ENCODE peak calls at places on chromosomes 6 and 20, in four cellular contexts. Y is AG20443, X is H7, Z is NCI-H774. L is an unnamed sample.

GRCh38 chr20:32333988-32334885 is 23.9 kb upstream of the ASXL1 start:
- DNase-seq in Z (no peak), Y (no peak), X (no peak), L (peak; percentile 80)

GRCh38 chr6:162029873-162030576 is 697.5 kb downstream of the PRKN start:
- DNase-seq in Y (no peak), X (no peak), Z (no peak), L (no peak)

GRCh38 chr6:15997751-15998388 is 131.0 kb upstream of the MYLIP start:
- DNase-seq in Z (no peak), Y (no peak), X (no peak), L (no peak)

GRCh38 chr6:180295-180694 is 112.0 kb upstream of the DUSP22 start:
- DNase-seq in Z (no peak), Y (no peak), X (no peak), L (no peak)

GRCh38 chr6:24883618-24884017 is 52.1 kb downstream of the RIPOR2 start:
- DNase-seq in Y (peak; percentile 45), Z (no peak), X (no peak), L (peak; percentile 35)

GRCh38 chr6:47414517-47415167 is 62.9 kb upstream of the CD2AP start:
- DNase-seq in X (no peak), Z (no peak), Y (peak; percentile 45), L (no peak)

GRCh38 chr6:105560611-105561066 is 157.8 kb upstream of the PREP start:
- DNase-seq in X (no peak), Y (peak; percentile 59), Z (no peak), L (no peak)

GRCh38 chr6:43454290-43455033 is 886 bp downstream of the DLK2 start:
- DNase-seq in X (peak; percentile 95), Z (peak; percentile 57), Y (peak; percentile 94), L (peak; percentile 89)

GRCh38 chr20:57266251-57267157 is at the start of gene BMP7:
- DNase-seq in X (peak; percentile 92), Z (peak; percentile 29), Y (peak; percentile 48), L (peak; percentile 72)

GRCh38 chr6:3913077-3913957 is 64.1 kb downstream of the FAM50B start:
- DNase-seq in Z (peak; percentile 71), X (no peak), Y (peak; percentile 89), L (no peak)

GRCh38 chr20:7383218-7383617 is 557.0 kb downstream of the HAO1 start:
- DNase-seq in Z (no peak), X (no peak), Y (no peak), L (no peak)

GRCh38 chr6:97656706-97657350 is 373.8 kb upstream of the MMS22L start:
- DNase-seq in X (no peak), Y (no peak), Z (no peak), L (no peak)

GRCh38 chr6:13453771-13454251 is 33.6 kb downstream of the GFOD1 start:
- DNase-seq in Z (peak; percentile 50), X (no peak), Y (no peak), L (no peak)

GRCh38 chr6:54847799-54848597 is 1.4 kb downstream of the FAM83B start:
- DNase-seq in X (no peak), Y (peak; percentile 23), Z (no peak), L (no peak)

GRCh38 chr6:111781055-111781708 is 92.1 kb downstream of the FYN start:
- DNase-seq in Z (no peak), Y (peak; percentile 48), X (no peak), L (peak; percentile 81)

GRCh38 chr6:131669891-131670290 is 31.3 kb downstream of the OR2A4 start:
- DNase-seq in X (no peak), Y (no peak), Z (no peak), L (peak; percentile 18)

GRCh38 chr6:108874470-108875160 is 26.4 kb downstream of the ARMC2 start:
- DNase-seq in X (no peak), Z (no peak), Y (peak; percentile 46), L (no peak)

GRCh38 chr6:2197177-2197671 is 48.2 kb downstream of the GMDS start:
- DNase-seq in Z (no peak), X (no peak), Y (peak; percentile 15), L (peak; percentile 63)

GRCh38 chr6:13776602-13777001 is 37.8 kb downstream of the MCUR1 start:
- DNase-seq in Y (no peak), X (no peak), Z (no peak), L (no peak)

GRCh38 chr20:52823303-52823702 is 148.9 kb upstream of the TSHZ2 start:
- DNase-seq in X (no peak), Z (no peak), Y (no peak), L (no peak)

GRCh38 chr6:119348308-119349040 is 1.1 kb downstream of the MAN1A1 start:
- DNase-seq in Z (no peak), X (peak; percentile 81), Y (peak; percentile 58), L (peak; percentile 39)

GRCh38 chr6:106089981-106090380 is 3.8 kb downstream of the PRDM1 start:
- DNase-seq in Y (no peak), Z (no peak), X (no peak), L (peak; percentile 42)

GRCh38 chr20:57649617-57650015 is 29.4 kb upstream of the ZBP1 start:
- DNase-seq in Z (no peak), X (no peak), Y (no peak), L (no peak)

GRCh38 chr6:6788394-6789020 is 200.0 kb downstream of the LY86 start:
- DNase-seq in Y (no peak), Z (peak; percentile 6), X (peak; percentile 59), L (no peak)

GRCh38 chr20:36666181-36666740 is 20.3 kb upstream of the SLA2 start:
- DNase-seq in Y (no peak), Z (no peak), X (no peak), L (peak; percentile 53)

GRCh38 chr6:144712541-144712940 is 427.4 kb downstream of the UTRN start:
- DNase-seq in X (no peak), Z (no peak), Y (peak; percentile 43), L (no peak)

GRCh38 chr6:108074057-108074358 is 533 bp downstream of the OSTM1 start:
- DNase-seq in X (no peak), Z (no peak), Y (no peak), L (no peak)

GRCh38 chr6:157075549-157076426 is 247.5 kb downstream of the TMEM242 start:
- DNase-seq in X (no peak), Y (no peak), Z (no peak), L (no peak)

GRCh38 chr6:6851862-6852261 is 255.9 kb upstream of the RREB1 start:
- DNase-seq in Y (no peak), Z (no peak), X (no peak), L (no peak)

L was measured in cardiac muscle cell.